ENCODE peak calls at places on chromosomes 6 and 20, in four cellular contexts. L is GM23338, T is hepatocyte, E is MM.1S. G is an unnamed sample.

GRCh38 chr6:55704421-55704820 is 125.4 kb upstream of the HMGCLL1 start:
- DNase-seq in L (no peak), T (no peak), E (no peak), G (no peak)

GRCh38 chr20:32285621-32286334 is 8.3 kb downstream of the KIF3B start:
- DNase-seq in L (no peak), T (peak; percentile 45), E (peak; percentile 64), G (peak; percentile 88)

GRCh38 chr20:32348207-32348606 is 9.9 kb upstream of the ASXL1 start:
- DNase-seq in L (no peak), T (no peak), E (no peak), G (no peak)

GRCh38 chr6:127118505-127119360 is at the start of gene RSPO3:
- DNase-seq in L (peak; percentile 72), T (peak; percentile 44), E (peak; percentile 46), G (no peak)

GRCh38 chr6:157521665-157522335 is 140.8 kb downstream of the ZDHHC14 start:
- DNase-seq in L (no peak), T (no peak), E (no peak), G (no peak)

GRCh38 chr20:47181056-47181862 is 175.2 kb downstream of the ZMYND8 start:
- DNase-seq in L (peak; percentile 83), T (peak; percentile 60), E (peak; percentile 52), G (peak; percentile 85)

GRCh38 chr20:5463007-5463686 is 146.4 kb upstream of the PROKR2 start:
- DNase-seq in L (no peak), T (no peak), E (no peak), G (no peak)

GRCh38 chr6:144811140-144811539 is 526.0 kb downstream of the UTRN start:
- DNase-seq in L (no peak), T (no peak), E (no peak), G (no peak)

GRCh38 chr20:48339147-48339985 is 488.4 kb downstream of the PREX1 start:
- DNase-seq in L (no peak), T (peak; percentile 55), E (no peak), G (no peak)

GRCh38 chr6:38352636-38353035 is 287.1 kb downstream of the BTBD9 start:
- DNase-seq in L (no peak), T (no peak), E (no peak), G (no peak)

GRCh38 chr6:122042380-122042779 is 357.1 kb upstream of the HSF2 start:
- DNase-seq in L (no peak), T (no peak), E (no peak), G (no peak)

GRCh38 chr6:165506657-165507056 is 156.4 kb downstream of the PDE10A start:
- DNase-seq in L (no peak), T (no peak), E (no peak), G (no peak)

GRCh38 chr6:133991096-133991593 is 38.1 kb downstream of the TBPL1 start:
- DNase-seq in L (no peak), T (no peak), E (no peak), G (no peak)

GRCh38 chr6:5084192-5084786 is 852 bp upstream of the PPP1R3G start:
- DNase-seq in L (peak; percentile 61), T (peak; percentile 34), E (no peak), G (no peak)

GRCh38 chr6:27503436-27504030 is 30.6 kb upstream of the ZNF184 start:
- DNase-seq in L (peak; percentile 81), T (peak; percentile 79), E (peak; percentile 75), G (peak; percentile 74)

GRCh38 chr6:158707826-158708225 is 58.0 kb downstream of the SYTL3 start:
- DNase-seq in L (no peak), T (peak; percentile 57), E (peak; percentile 62), G (peak; percentile 71)

GRCh38 chr6:36969240-36969691 is 14.7 kb downstream of the PI16 start:
- DNase-seq in L (no peak), T (no peak), E (no peak), G (no peak)

GRCh38 chr6:2589171-2589661 is 161.5 kb downstream of the MYLK4 start:
- DNase-seq in L (peak; percentile 36), T (peak; percentile 81), E (no peak), G (no peak)

GRCh38 chr6:72974276-72974675 is 251.0 kb downstream of the KHDC1L start:
- DNase-seq in L (no peak), T (no peak), E (no peak), G (no peak)

GRCh38 chr6:153028261-153028660 is 25.8 kb upstream of the MTRF1L start:
- DNase-seq in L (no peak), T (no peak), E (no peak), G (no peak)

GRCh38 chr6:40349092-40349491 is 238.1 kb downstream of the LRFN2 start:
- DNase-seq in L (no peak), T (no peak), E (no peak), G (no peak)

GRCh38 chr6:56938634-56939294 is 16.1 kb upstream of the BEND6 start:
- DNase-seq in L (no peak), T (peak; percentile 9), E (no peak), G (no peak)

GRCh38 chr6:39003072-39003471 is 45.5 kb upstream of the GLP1R start:
- DNase-seq in L (peak; percentile 70), T (no peak), E (no peak), G (no peak)

GRCh38 chr6:31495580-31495979 is 2.4 kb upstream of the MICB start:
- DNase-seq in L (no peak), T (no peak), E (no peak), G (peak; percentile 28)

GRCh38 chr6:88641178-88641903 is 322.1 kb downstream of the RNGTT start:
- DNase-seq in L (no peak), T (no peak), E (peak; percentile 33), G (peak; percentile 64)

GRCh38 chr6:138833819-138834539 is 38.1 kb downstream of the ECT2L start:
- DNase-seq in L (no peak), T (no peak), E (no peak), G (no peak)

GRCh38 chr20:57164872-57165271 is 101.6 kb downstream of the BMP7 start:
- DNase-seq in L (no peak), T (no peak), E (no peak), G (no peak)

GRCh38 chr20:62961799-62962198 is 9.3 kb downstream of the SLC17A9 start:
- DNase-seq in L (no peak), T (no peak), E (no peak), G (no peak)

GRCh38 chr6:114364295-114364694 is 21.5 kb upstream of the HS3ST5 start:
- DNase-seq in L (peak; percentile 62), T (peak; percentile 52), E (no peak), G (no peak)

GRCh38 chr20:45372241-45372640 is 5.9 kb downstream of the TP53TG5 start:
- DNase-seq in L (no peak), T (no peak), E (no peak), G (no peak)

DNA sequence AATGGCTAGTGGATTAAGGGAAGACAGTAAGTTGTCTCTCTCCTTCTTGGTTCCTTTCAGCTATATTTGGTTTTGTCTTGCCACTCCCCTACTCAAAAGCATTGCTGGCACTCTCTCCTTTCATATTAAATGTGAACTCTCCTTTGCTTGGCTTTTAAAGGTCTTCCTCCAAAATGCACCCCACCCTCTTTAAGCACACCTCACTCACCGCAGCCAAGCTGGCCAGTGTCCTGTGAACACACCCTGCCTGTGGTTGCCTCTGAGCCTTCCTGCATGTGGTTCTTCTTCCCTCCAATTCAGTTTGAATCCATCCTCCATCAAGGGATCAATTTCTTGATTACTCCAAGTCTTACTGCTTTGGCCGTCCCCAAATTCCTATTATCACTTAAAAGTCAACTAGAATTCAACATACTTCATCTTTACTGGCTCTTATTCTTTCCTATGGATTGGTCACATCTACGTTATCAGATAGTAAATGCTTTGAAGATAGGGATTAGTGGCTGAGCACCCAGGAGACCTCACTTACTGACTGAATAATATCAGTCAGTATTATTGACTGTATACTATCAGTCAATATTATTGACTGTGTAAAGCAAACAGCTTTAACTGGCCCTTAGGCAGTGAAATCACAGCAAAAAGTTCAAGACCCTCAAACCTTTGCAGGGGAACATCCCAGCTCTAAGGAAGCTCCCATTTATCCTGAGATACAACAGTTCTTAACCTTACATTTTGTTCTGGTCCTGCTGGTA is 41.6 kb upstream of the SPDEF start:
- DNase-seq in L (no peak), T (no peak), E (no peak), G (no peak)
- H3K4me1 ChIP-seq in L (peaks cover 36% of the 10 kb centered on the region), T (peaks cover 21% of the 10 kb centered on the region), E (no peaks in the 10 kb centered on the region), G (peaks cover 1% of the 10 kb centered on the region)

DNA sequence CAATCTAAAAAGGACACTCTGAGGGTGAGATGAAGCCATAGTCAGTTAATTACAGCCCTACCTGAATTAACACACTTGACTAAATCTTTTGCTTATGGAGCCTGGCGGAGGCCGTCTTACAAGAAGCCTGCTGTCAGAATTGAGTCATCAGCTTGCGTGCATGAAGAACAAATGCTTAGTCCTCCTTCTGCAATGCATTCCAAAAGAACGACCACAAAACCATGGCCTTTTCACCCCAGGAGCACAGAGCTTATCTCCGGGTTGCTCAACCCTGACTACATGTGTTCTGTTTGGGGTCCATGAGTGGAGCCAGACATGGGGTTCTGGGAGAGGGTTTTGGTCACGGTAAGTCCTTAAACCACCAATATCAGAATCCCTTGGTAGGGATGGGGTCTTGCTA is 318.1 kb downstream of the CLIC5 start:
- DNase-seq in L (no peak), T (peak; percentile 61), E (no peak), G (no peak)
- TF ChIP-seq EZH2phosphoT487 in L (no peak), T (no peak), E (no peak), G (no peak)

DNA sequence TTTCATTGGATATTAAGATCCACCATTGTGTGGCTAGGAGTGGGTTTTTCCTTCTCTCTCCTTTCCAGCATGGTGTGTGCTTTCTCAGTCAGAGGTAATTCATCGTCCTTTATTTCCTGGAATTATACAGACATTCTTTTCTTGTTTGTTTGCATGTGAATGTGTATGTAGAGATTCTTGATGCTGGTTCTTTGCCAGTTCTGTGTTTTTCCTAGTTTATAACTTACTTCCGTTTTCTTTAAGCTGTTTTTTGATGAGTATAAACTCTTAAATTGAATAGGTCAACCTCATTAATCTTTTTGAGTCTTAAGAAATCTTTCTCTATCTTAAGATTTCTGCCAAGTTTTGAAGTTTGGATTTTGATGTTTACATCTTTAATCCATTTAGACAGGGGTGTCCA is 38.7 kb downstream of the IGF2R start:
- DNase-seq in L (no peak), T (no peak), E (no peak), G (no peak)
- H3K4me1 ChIP-seq in L (no peaks in the 10 kb centered on the region), T (no peaks in the 10 kb centered on the region), E (no peaks in the 10 kb centered on the region), G (no peaks in the 10 kb centered on the region)

GRCh38 chr6:47094351-47094925 is 52.3 kb upstream of the ADGRF1 start:
- DNase-seq in L (peak; percentile 32), T (peak; percentile 55), E (no peak), G (peak; percentile 22)

GRCh38 chr6:47090881-47091280 is 48.7 kb upstream of the ADGRF1 start:
- DNase-seq in L (no peak), T (no peak), E (no peak), G (no peak)

GRCh38 chr6:47092249-47092648 is 50.1 kb upstream of the ADGRF1 start:
- DNase-seq in L (no peak), T (no peak), E (no peak), G (no peak)

GRCh38 chr6:47096233-47096887 is 54.2 kb upstream of the ADGRF1 start:
- DNase-seq in L (no peak), T (no peak), E (no peak), G (no peak)

DNA sequence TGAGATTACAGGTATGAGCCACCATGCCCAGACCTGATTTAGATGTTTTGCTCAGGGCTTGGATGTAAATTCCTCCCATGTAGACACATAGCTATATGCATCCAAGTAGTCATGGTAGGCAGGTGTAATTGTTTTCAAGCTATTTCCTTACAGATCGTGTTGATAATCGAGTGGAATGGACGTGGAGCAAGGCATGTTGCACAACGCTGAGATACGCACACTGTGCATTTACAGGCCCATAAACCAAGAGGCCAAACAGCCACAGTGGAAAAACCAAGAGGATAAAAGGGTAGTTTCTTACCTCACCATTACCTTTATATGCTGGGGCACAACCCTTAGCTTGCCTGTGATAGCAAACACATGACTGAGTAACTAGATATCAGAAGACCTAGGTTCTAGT is 51.0 kb upstream of the ADGRF1 start:
- DNase-seq in L (no peak), T (peak; percentile 66), E (no peak), G (no peak)
- TF ChIP-seq EZH2phosphoT487 in L (no peak), T (no peak), E (no peak), G (no peak)

G was measured in OCI-LY7.